ENCODE peak calls at places on chromosome 22, in six cellular contexts. One of them, this sample, is unnamed.

GRCh38 chr22:44384981-44385610 is 72.3 kb upstream of the SHISAL1 start:
- DNase-seq in fibroblast of lung: no peak
- DNase-seq in H9: no peak
- DNase-seq in left colon: no peak
- DNase-seq in HFFc6: no peak
- DNase-seq in T-helper 2 cell: no peak
- DNase-seq in this sample: peak

GRCh38 chr22:48592066-48592345 is 1235.7 kb downstream of the BRD1 start:
- DNase-seq in fibroblast of lung: no peak
- DNase-seq in H9: no peak
- DNase-seq in left colon: no peak
- DNase-seq in HFFc6: no peak
- DNase-seq in T-helper 2 cell: no peak
- DNase-seq in this sample: no peak

GRCh38 chr22:38638216-38638615 is 18.0 kb downstream of the FAM227A start:
- DNase-seq in fibroblast of lung: peak
- DNase-seq in H9: no peak
- DNase-seq in left colon: no peak
- DNase-seq in HFFc6: no peak
- DNase-seq in T-helper 2 cell: no peak
- DNase-seq in this sample: no peak

GRCh38 chr22:36212896-36213295 is 11.3 kb upstream of the APOL4 start:
- DNase-seq in fibroblast of lung: no peak
- DNase-seq in H9: no peak
- DNase-seq in left colon: no peak
- DNase-seq in HFFc6: no peak
- DNase-seq in T-helper 2 cell: no peak
- DNase-seq in this sample: no peak

GRCh38 chr22:43376765-43377485 is 33.8 kb upstream of the SCUBE1 start:
- DNase-seq in fibroblast of lung: peak
- DNase-seq in H9: no peak
- DNase-seq in left colon: no peak
- DNase-seq in HFFc6: no peak
- DNase-seq in T-helper 2 cell: peak
- DNase-seq in this sample: peak

GRCh38 chr22:29879738-29880137 is 3.2 kb upstream of the MTMR3 start:
- DNase-seq in fibroblast of lung: no peak
- DNase-seq in H9: no peak
- DNase-seq in left colon: no peak
- DNase-seq in HFFc6: no peak
- DNase-seq in T-helper 2 cell: no peak
- DNase-seq in this sample: no peak

GRCh38 chr22:38228873-38229740 is 27.3 kb downstream of the MAFF start:
- DNase-seq in fibroblast of lung: peak
- DNase-seq in H9: no peak
- DNase-seq in left colon: peak
- DNase-seq in HFFc6: peak
- DNase-seq in T-helper 2 cell: no peak
- DNase-seq in this sample: no peak

GRCh38 chr22:40009231-40009769 is 14.5 kb downstream of the FAM83F start:
- DNase-seq in fibroblast of lung: peak
- DNase-seq in H9: peak
- DNase-seq in left colon: peak
- DNase-seq in HFFc6: no peak
- DNase-seq in T-helper 2 cell: no peak
- DNase-seq in this sample: no peak

GRCh38 chr22:36544107-36544620 is 15.2 kb upstream of the EIF3D start:
- DNase-seq in fibroblast of lung: peak
- DNase-seq in H9: no peak
- DNase-seq in left colon: no peak
- DNase-seq in HFFc6: peak
- DNase-seq in T-helper 2 cell: no peak
- DNase-seq in this sample: no peak

GRCh38 chr22:37496651-37497599 is 10.7 kb upstream of the MFNG start:
- DNase-seq in fibroblast of lung: peak
- DNase-seq in H9: peak
- DNase-seq in left colon: no peak
- DNase-seq in HFFc6: peak
- DNase-seq in T-helper 2 cell: no peak
- DNase-seq in this sample: no peak

GRCh38 chr22:41683616-41684015 is 5.1 kb downstream of the SNU13 start:
- DNase-seq in fibroblast of lung: no peak
- DNase-seq in H9: no peak
- DNase-seq in left colon: no peak
- DNase-seq in HFFc6: peak
- DNase-seq in T-helper 2 cell: no peak
- DNase-seq in this sample: no peak

GRCh38 chr22:27274770-27275449 is 526.6 kb downstream of the MN1 start:
- DNase-seq in fibroblast of lung: peak
- DNase-seq in H9: no peak
- DNase-seq in left colon: no peak
- DNase-seq in HFFc6: no peak
- DNase-seq in T-helper 2 cell: no peak
- DNase-seq in this sample: no peak

GRCh38 chr22:49789289-49790141 is 38.2 kb downstream of the BRD1 start:
- DNase-seq in fibroblast of lung: no peak
- DNase-seq in H9: no peak
- DNase-seq in left colon: no peak
- DNase-seq in HFFc6: peak
- DNase-seq in T-helper 2 cell: peak
- DNase-seq in this sample: peak

GRCh38 chr22:35739642-35740041 is 22.0 kb downstream of the APOL5 start:
- DNase-seq in fibroblast of lung: no peak
- DNase-seq in H9: no peak
- DNase-seq in left colon: no peak
- DNase-seq in HFFc6: no peak
- DNase-seq in T-helper 2 cell: no peak
- DNase-seq in this sample: no peak

GRCh38 chr22:44206696-44207095 is 26.0 kb downstream of the PARVG start:
- DNase-seq in fibroblast of lung: no peak
- DNase-seq in H9: no peak
- DNase-seq in left colon: no peak
- DNase-seq in HFFc6: no peak
- DNase-seq in T-helper 2 cell: no peak
- DNase-seq in this sample: no peak

GRCh38 chr22:29205598-29206371 is at the start of gene EMID1:
- DNase-seq in fibroblast of lung: peak
- DNase-seq in H9: peak
- DNase-seq in left colon: no peak
- DNase-seq in HFFc6: no peak
- DNase-seq in T-helper 2 cell: no peak
- DNase-seq in this sample: peak

GRCh38 chr22:49271831-49272230 is 555.8 kb downstream of the BRD1 start:
- DNase-seq in fibroblast of lung: no peak
- DNase-seq in H9: no peak
- DNase-seq in left colon: peak
- DNase-seq in HFFc6: no peak
- DNase-seq in T-helper 2 cell: no peak
- DNase-seq in this sample: no peak

GRCh38 chr22:19063581-19064353 is 58.4 kb downstream of the DGCR2 start:
- DNase-seq in fibroblast of lung: no peak
- DNase-seq in H9: no peak
- DNase-seq in left colon: no peak
- DNase-seq in HFFc6: no peak
- DNase-seq in T-helper 2 cell: no peak
- DNase-seq in this sample: no peak

GRCh38 chr22:32337015-32337414 is 20.7 kb upstream of the RFPL3 start:
- DNase-seq in fibroblast of lung: no peak
- DNase-seq in H9: no peak
- DNase-seq in left colon: no peak
- DNase-seq in HFFc6: no peak
- DNase-seq in T-helper 2 cell: no peak
- DNase-seq in this sample: no peak

GRCh38 chr22:22535662-22536061 is 15.6 kb upstream of the ZNF280A start:
- DNase-seq in fibroblast of lung: no peak
- DNase-seq in H9: no peak
- DNase-seq in left colon: no peak
- DNase-seq in HFFc6: no peak
- DNase-seq in T-helper 2 cell: no peak
- DNase-seq in this sample: no peak

GRCh38 chr22:29201722-29202230 is 3.9 kb upstream of the EMID1 start:
- DNase-seq in fibroblast of lung: no peak
- DNase-seq in H9: no peak
- DNase-seq in left colon: no peak
- DNase-seq in HFFc6: no peak
- DNase-seq in T-helper 2 cell: no peak
- DNase-seq in this sample: no peak

GRCh38 chr22:47705350-47705749 is 942.9 kb downstream of the TBC1D22A start:
- DNase-seq in fibroblast of lung: no peak
- DNase-seq in H9: no peak
- DNase-seq in left colon: no peak
- DNase-seq in HFFc6: no peak
- DNase-seq in T-helper 2 cell: no peak
- DNase-seq in this sample: no peak